ENCODE peak calls at places on chromosomes 16 and 17, in seven cellular contexts. U is cardiac muscle cell, V is bronchial epithelial cell, L is A673, J is aorta, W is choroid plexus epithelial cell, A is heart right ventricle. X is an unnamed sample.

GRCh38 chr17:77875881-77876509 is 82.5 kb upstream of the TNRC6C start:
- DNase-seq in U (no peak), V (no peak), L (no peak), J (no peak), W (no peak), A (peak), X (no peak)

GRCh38 chr17:61284174-61284573 is 115.5 kb upstream of the TBX2 start:
- DNase-seq in U (peak), V (no peak), L (no peak), J (no peak), W (peak), A (no peak), X (peak)

GRCh38 chr16:46762583-46762982 is 14.4 kb upstream of the MYLK3 start:
- DNase-seq in U (no peak), V (peak), L (no peak), J (no peak), W (no peak), A (no peak), X (no peak)

GRCh38 chr16:87463722-87464690 is 28.8 kb downstream of the ZCCHC14 start:
- DNase-seq in U (peak), V (peak), L (no peak), J (peak), W (peak), A (no peak), X (no peak)

GRCh38 chr17:26775219-26775822 is 518.6 kb upstream of the WSB1 start:
- DNase-seq in U (no peak), V (no peak), L (no peak), J (no peak), W (no peak), A (no peak), X (no peak)

GRCh38 chr17:37643829-37644228 is 583 bp upstream of the DDX52 start:
- DNase-seq in U (peak), V (no peak), L (no peak), J (no peak), W (no peak), A (no peak), X (no peak)

GRCh38 chr16:75996491-75996890 is 270.2 kb upstream of the CPHXL start:
- DNase-seq in U (no peak), V (peak), L (no peak), J (no peak), W (no peak), A (no peak), X (no peak)

GRCh38 chr17:73293031-73293430 is 18.8 kb downstream of the CDC42EP4 start:
- DNase-seq in U (no peak), V (no peak), L (no peak), J (no peak), W (peak), A (no peak), X (no peak)

GRCh38 chr17:6823011-6823442 is 8.5 kb downstream of the TEKT1 start:
- DNase-seq in U (peak), V (peak), L (no peak), J (no peak), W (peak), A (no peak), X (no peak)

GRCh38 chr17:45584092-45585036 is 93.8 kb upstream of the PLEKHM1 start:
- DNase-seq in U (peak), V (peak), L (peak), J (peak), W (peak), A (peak), X (no peak)

GRCh38 chr17:67520916-67521772 is 144.1 kb downstream of the PITPNC1 start:
- DNase-seq in U (no peak), V (no peak), L (no peak), J (no peak), W (no peak), A (no peak), X (no peak)

GRCh38 chr16:57807968-57808528 is 5.8 kb upstream of the KIFC3 start:
- DNase-seq in U (peak), V (peak), L (peak), J (peak), W (peak), A (peak), X (peak)

GRCh38 chr17:81034168-81034777 is 678 bp upstream of the BAIAP2 start:
- DNase-seq in U (no peak), V (no peak), L (peak), J (no peak), W (no peak), A (no peak), X (no peak)

GRCh38 chr17:66373944-66374817 is 71.8 kb downstream of the PRKCA start:
- DNase-seq in U (peak), V (no peak), L (peak), J (no peak), W (no peak), A (peak), X (no peak)

GRCh38 chr16:85709766-85710423 is 21.1 kb upstream of the GINS2 start:
- DNase-seq in U (no peak), V (no peak), L (no peak), J (no peak), W (no peak), A (no peak), X (no peak)

GRCh38 chr17:78759203-78759968 is 22.7 kb downstream of the CYTH1 start:
- DNase-seq in U (peak), V (no peak), L (no peak), J (peak), W (peak), A (peak), X (no peak)

GRCh38 chr16:66409156-66409555 is 17.9 kb upstream of the BEAN1 start:
- DNase-seq in U (peak), V (peak), L (no peak), J (no peak), W (peak), A (no peak), X (no peak)

GRCh38 chr17:64920419-64921172 is 1.3 kb upstream of the LRRC37A3 start:
- DNase-seq in U (no peak), V (peak), L (no peak), J (no peak), W (no peak), A (no peak), X (no peak)

GRCh38 chr16:88977028-88977844 is at the start of gene CBFA2T3:
- DNase-seq in U (peak), V (no peak), L (no peak), J (peak), W (no peak), A (peak), X (no peak)

GRCh38 chr17:21510686-21511367 is 134.7 kb downstream of the KCNJ12 start:
- DNase-seq in U (no peak), V (no peak), L (peak), J (no peak), W (peak), A (no peak), X (no peak)

GRCh38 chr17:21511368-21512195 is 135.4 kb downstream of the KCNJ12 start:
- DNase-seq in U (peak), V (peak), L (peak), J (peak), W (peak), A (peak), X (no peak)

GRCh38 chr17:21512307-21513011 is 136.3 kb downstream of the KCNJ12 start:
- DNase-seq in U (no peak), V (no peak), L (no peak), J (no peak), W (no peak), A (no peak), X (no peak)

GRCh38 chr17:21513012-21513570 is 136.9 kb downstream of the KCNJ12 start:
- DNase-seq in U (peak), V (peak), L (peak), J (peak), W (peak), A (peak), X (no peak)
- H3K4me3 ChIP-seq in U (no peak), V (peak), L (no peak), J (no peak), W (peak), A (no peak), X (peak)

GRCh38 chr17:49506282-49506681 is 11.2 kb downstream of the NGFR start:
- DNase-seq in U (no peak), V (no peak), L (no peak), J (no peak), W (no peak), A (no peak), X (no peak)

GRCh38 chr17:49504369-49504768 is 9.3 kb downstream of the NGFR start:
- DNase-seq in U (no peak), V (no peak), L (no peak), J (no peak), W (no peak), A (no peak), X (no peak)

GRCh38 chr17:49505854-49506253 is 10.8 kb downstream of the NGFR start:
- DNase-seq in U (peak), V (no peak), L (no peak), J (no peak), W (no peak), A (peak), X (no peak)

GRCh38 chr17:49501496-49501895 is 6.4 kb downstream of the NGFR start:
- DNase-seq in U (no peak), V (peak), L (no peak), J (no peak), W (no peak), A (no peak), X (no peak)

DNA sequence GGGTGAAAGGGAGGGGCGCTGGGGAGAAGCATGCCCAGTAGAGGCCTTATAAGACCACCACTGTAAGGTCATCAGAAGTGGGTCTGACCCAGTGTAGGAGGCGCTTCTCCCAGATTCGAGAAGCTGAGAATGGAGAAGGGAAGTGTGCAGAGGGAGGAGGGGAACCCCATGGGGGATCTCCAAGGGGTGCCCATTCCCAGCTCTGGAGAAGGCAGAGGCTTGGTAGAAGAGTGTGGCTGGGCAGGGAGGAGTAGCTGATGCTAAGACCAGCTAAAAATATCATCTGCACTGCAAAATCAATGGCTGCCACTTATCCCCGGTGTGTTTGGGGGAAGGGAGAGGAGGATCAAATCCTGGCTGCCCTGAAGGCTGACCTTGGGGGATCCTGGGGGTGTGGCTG is 7.2 kb downstream of the NGFR start:
- DNase-seq in U (no peak), V (no peak), L (peak), J (no peak), W (no peak), A (no peak), X (no peak)
- H3K4me3 ChIP-seq in U (no peak), V (no peak), L (no peak), J (no peak), W (no peak), A (no peak), X (no peak)

DNA sequence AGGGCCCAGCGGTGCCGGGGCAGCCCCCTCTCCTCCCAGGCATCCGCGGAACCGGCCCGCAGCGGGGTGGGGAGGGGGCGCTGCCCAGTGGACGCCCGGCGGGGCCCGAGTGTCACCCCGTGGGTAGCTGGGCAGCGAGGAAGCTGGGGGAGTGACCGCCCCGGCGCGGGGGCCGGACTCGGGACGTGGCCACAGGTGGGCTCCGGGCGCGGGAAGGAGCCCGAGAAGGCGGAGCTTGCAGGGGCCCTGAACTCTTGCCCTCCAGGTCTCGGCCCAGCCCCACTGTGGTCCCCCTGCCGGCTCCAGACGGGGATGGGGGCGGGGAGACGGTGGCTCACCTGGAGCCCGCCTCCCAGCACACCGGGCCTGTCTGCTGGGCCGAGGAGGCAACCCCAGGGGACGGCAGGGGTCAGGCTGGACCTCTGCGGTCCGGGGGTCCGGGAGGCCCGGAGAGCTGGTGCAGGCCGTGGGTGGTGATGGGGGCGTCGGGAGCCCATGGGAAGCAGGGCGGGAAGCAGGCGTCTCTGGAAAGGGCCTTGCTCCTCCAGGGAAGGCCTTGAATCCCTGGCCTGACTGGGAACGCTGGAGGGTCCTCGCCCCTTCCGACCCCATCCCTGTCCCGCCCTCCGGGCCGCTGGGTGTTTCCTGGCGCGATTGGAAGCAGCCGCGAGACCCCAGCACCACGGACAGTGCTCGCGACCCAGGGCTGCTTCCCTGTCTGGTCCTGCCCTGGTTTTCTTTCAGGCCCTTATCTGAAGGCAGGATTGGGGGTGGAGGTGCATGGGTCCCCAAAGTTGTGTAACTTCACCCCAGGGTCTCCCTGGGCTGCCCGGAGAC is 1.9 kb downstream of the MGAT5B start:
- DNase-seq in U (peak), V (no peak), L (no peak), J (no peak), W (peak), A (no peak), X (no peak)
- H3K4me3 ChIP-seq in U (no peak), V (no peak), L (peak), J (no peak), W (no peak), A (no peak), X (no peak)

DNA sequence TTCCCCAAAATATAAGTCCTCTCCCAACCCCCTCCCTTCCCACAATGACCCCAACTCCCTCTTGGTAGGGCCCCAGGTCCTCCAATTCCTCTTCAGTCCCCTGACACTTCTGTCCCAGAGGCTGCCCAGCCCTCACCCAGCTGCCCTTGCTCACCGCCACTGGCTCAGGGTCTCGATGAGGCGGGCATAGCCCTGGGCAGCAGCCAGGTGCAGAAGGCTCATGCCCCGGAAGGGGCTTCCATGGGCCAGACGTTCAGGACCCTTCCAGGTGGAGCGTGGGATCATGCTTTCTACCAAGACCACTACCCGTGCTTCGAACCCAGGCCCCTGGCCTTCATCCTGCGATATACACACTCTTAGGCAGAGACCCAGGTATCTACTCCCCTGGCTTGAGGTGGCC is 5.8 kb upstream of the SPAG7 start:
- DNase-seq in U (no peak), V (no peak), L (no peak), J (no peak), W (no peak), A (no peak), X (no peak)
- H3K4me3 ChIP-seq in U (no peak), V (no peak), L (no peak), J (no peak), W (no peak), A (no peak), X (no peak)

GRCh38 chr17:59756236-59756818 is 48.9 kb downstream of the VMP1 start:
- DNase-seq in U (peak), V (peak), L (no peak), J (no peak), W (peak), A (no peak), X (peak)
- H3K4me3 ChIP-seq in U (no peak), V (no peak), L (no peak), J (no peak), W (no peak), A (no peak), X (no peak)

DNA sequence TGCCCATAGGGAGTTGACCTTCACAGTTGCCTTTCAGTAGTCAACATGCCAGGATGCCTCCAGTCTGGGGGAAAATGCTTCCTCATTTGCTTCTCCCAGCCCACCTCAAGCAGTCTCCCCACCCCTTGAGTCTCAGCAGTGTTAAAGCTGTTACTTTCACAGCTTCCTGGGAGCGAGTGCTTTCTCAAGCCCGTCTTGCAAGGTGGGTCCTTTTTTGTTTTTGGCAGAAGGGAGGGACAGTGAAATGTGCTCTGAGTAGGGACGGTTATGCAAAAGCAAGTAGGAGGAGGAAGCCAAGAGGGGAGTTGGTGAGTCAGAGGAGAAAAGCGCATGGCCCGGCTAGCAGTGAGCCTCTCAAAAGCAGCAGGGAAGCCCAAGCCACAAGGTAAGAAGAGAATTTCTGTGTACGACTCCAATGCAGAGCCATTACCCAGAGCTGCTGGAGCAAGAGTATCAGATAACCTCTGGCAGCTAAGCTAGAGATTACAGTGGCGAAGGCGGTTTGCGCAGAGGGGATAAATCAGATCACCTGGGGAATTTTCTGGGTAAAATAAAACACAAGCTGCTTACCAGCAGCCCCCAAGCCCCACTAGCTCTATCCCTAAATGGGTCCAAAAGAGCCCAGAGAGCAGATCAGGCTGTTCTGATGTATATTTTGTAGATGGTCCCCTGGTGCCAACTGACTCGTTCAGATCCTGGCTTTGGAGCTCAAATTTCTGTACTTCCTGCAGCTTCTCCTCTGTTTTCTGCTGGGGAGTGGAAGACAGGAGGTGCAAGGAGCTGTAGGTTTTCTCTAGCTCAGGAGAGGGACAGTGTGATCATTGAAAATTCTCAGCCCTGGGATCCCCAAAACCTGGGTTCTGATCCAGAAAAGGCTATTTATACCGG is at the start of gene CHST4:
- DNase-seq in U (peak), V (peak), L (peak), J (no peak), W (peak), A (no peak), X (no peak)
- H3K4me3 ChIP-seq in U (no peak), V (no peak), L (no peak), J (no peak), W (no peak), A (no peak), X (peak)

X was measured in AG04449.